ENCODE peak calls at places on chromosomes 4 and X, in five cellular contexts. M is germinal center, H is B cell, L is transverse colon, N is D341Med. C is an unnamed sample.

GRCh38 chr4:166143227-166143626 is 270.2 kb downstream of the TLL1 start:
- DNase-seq in M (no peak), H (no peak), L (no peak), N (no peak), C (peak)

GRCh38 chrX:24023972-24024664 is 2.9 kb downstream of the KLHL15 start:
- DNase-seq in M (no peak), H (no peak), L (no peak), N (no peak), C (peak)

GRCh38 chr4:127889903-127890302 is 9.2 kb downstream of the PLK4 start:
- DNase-seq in M (no peak), H (no peak), L (no peak), N (no peak), C (no peak)

GRCh38 chrX:101395789-101396188 is 5.0 kb downstream of the RPL36A start:
- DNase-seq in M (no peak), H (no peak), L (no peak), N (no peak), C (peak)

GRCh38 chrX:7570432-7571009 is 272.4 kb upstream of the VCX start:
- DNase-seq in M (no peak), H (no peak), L (no peak), N (no peak), C (no peak)

GRCh38 chr4:2636331-2636730 is 99.9 kb downstream of the FAM193A start:
- DNase-seq in M (no peak), H (no peak), L (no peak), N (no peak), C (no peak)

GRCh38 chr4:73662709-73663546 is 42.7 kb upstream of the RASSF6 start:
- DNase-seq in M (peak), H (no peak), L (no peak), N (peak), C (peak)

GRCh38 chr4:110073045-110073845 is 125.2 kb downstream of the ELOVL6 start:
- DNase-seq in M (no peak), H (no peak), L (no peak), N (no peak), C (peak)

GRCh38 chr4:28481565-28481964 is 1620.9 kb downstream of the STIM2 start:
- DNase-seq in M (no peak), H (no peak), L (peak), N (peak), C (no peak)

GRCh38 chrX:24874604-24875247 is 141.0 kb downstream of the ARX start:
- DNase-seq in M (no peak), H (no peak), L (no peak), N (no peak), C (no peak)

GRCh38 chrX:31993635-31994034 is 921.8 kb upstream of the FTHL17 start:
- DNase-seq in M (no peak), H (no peak), L (no peak), N (no peak), C (no peak)

GRCh38 chr4:112099701-112100289 is 45.5 kb upstream of the FAM241A start:
- DNase-seq in M (peak), H (no peak), L (no peak), N (no peak), C (peak)

C was measured in fibroblast of villous mesenchyme.